ENCODE peak calls at places on chromosomes 3 and 15, in seven cellular contexts. G is astrocyte of the cerebellum; D is activated CD4-positive, CD25-positive, alpha-beta regulatory T cell; W is AG04449; B is MG63; N is NCI-H510A treated with DMSO at 0.1 percent for 48 hours; S is MCF 10A. R is an unnamed sample.

GRCh38 chr15:63277893-63278505 is 594 bp downstream of the APH1B start:
- DNase-seq in W (no peak), S (no peak), D (no peak), G (no peak), B (no peak), N (peak), R (no peak)

GRCh38 chr15:77016321-77016695 is 21.4 kb downstream of the PSTPIP1 start:
- DNase-seq in B (no peak), D (no peak), S (no peak), G (no peak), N (no peak), W (no peak), R (no peak)

GRCh38 chr3:146640955-146641867 is 36.1 kb upstream of the PLSCR5 start:
- DNase-seq in G (peak), B (peak), D (no peak), N (peak), W (no peak), S (peak), R (no peak)

GRCh38 chr3:23174426-23175039 is 28.6 kb upstream of the UBE2E2 start:
- DNase-seq in W (no peak), G (no peak), S (no peak), N (no peak), B (no peak), D (no peak), R (no peak)

GRCh38 chr15:73931441-73931840 is 5.2 kb downstream of the LOXL1 start:
- DNase-seq in N (no peak), W (no peak), B (no peak), D (no peak), S (no peak), G (no peak), R (no peak)

GRCh38 chr15:78638658-78639314 is 2.2 kb downstream of the CHRNB4 start:
- DNase-seq in G (peak), D (peak), W (no peak), N (peak), B (peak), S (peak), R (no peak)

GRCh38 chr15:85073556-85074194 is 92.0 kb downstream of the PDE8A start:
- DNase-seq in S (peak), G (no peak), D (no peak), W (no peak), N (no peak), B (no peak), R (no peak)

GRCh38 chr3:46968783-46969428 is 7.6 kb downstream of the CCDC12 start:
- DNase-seq in G (no peak), S (no peak), B (no peak), D (no peak), N (no peak), W (no peak), R (no peak)

GRCh38 chr3:46670000-46670890 is 23.2 kb downstream of the ALS2CL start:
- DNase-seq in B (no peak), G (no peak), W (no peak), S (no peak), D (no peak), N (no peak), R (no peak)

GRCh38 chr3:55322649-55323048 is 164.5 kb downstream of the WNT5A start:
- DNase-seq in G (no peak), S (no peak), B (no peak), N (no peak), D (no peak), W (no peak), R (no peak)

GRCh38 chr15:64369078-64369607 is 12.1 kb downstream of the PCLAF start:
- DNase-seq in W (no peak), G (no peak), S (no peak), N (no peak), B (no peak), D (no peak), R (no peak)

GRCh38 chr3:50616770-50617095 is 218 bp upstream of the MAPKAPK3 start:
- DNase-seq in S (peak), N (peak), D (peak), B (peak), W (no peak), G (peak), R (no peak)

GRCh38 chr3:58306662-58307286 is 454 bp downstream of the HTD2 start:
- DNase-seq in S (peak), N (no peak), G (no peak), B (peak), W (no peak), D (peak), R (no peak)

GRCh38 chr15:94042163-94042954 is 189.0 kb upstream of the MCTP2 start:
- DNase-seq in S (peak), W (no peak), G (peak), B (peak), D (no peak), N (no peak), R (no peak)

GRCh38 chr3:64443553-64444331 is 218.5 kb upstream of the PRICKLE2 start:
- DNase-seq in D (no peak), S (no peak), G (no peak), B (peak), W (no peak), N (no peak), R (no peak)

GRCh38 chr3:33424606-33425453 is 15.4 kb downstream of the UBP1 start:
- DNase-seq in N (no peak), B (no peak), G (no peak), W (no peak), D (no peak), S (no peak), R (no peak)

GRCh38 chr3:32309653-32310242 is 71.3 kb downstream of the CMTM8 start:
- DNase-seq in N (no peak), B (no peak), S (no peak), W (no peak), D (no peak), G (no peak), R (no peak)

GRCh38 chr15:73921257-73921890 is 4.9 kb upstream of the LOXL1 start:
- DNase-seq in S (no peak), W (no peak), G (no peak), N (no peak), B (no peak), D (no peak), R (no peak)

GRCh38 chr15:57382969-57383368 is 6.7 kb downstream of the CGNL1 start:
- DNase-seq in S (no peak), W (no peak), D (no peak), G (no peak), N (no peak), B (no peak), R (no peak)

GRCh38 chr3:184428561-184429175 is 48.8 kb downstream of the CHRD start:
- DNase-seq in N (no peak), W (peak), D (no peak), S (no peak), G (peak), B (peak), R (no peak)

GRCh38 chr3:47152578-47152977 is 11.3 kb downstream of the SETD2 start:
- DNase-seq in S (no peak), W (no peak), G (no peak), N (no peak), D (no peak), B (no peak), R (no peak)

GRCh38 chr15:31399544-31400171 is 73.0 kb downstream of the KLF13 start:
- DNase-seq in D (no peak), G (no peak), N (no peak), B (peak), W (no peak), S (peak), R (no peak)

GRCh38 chr15:96750361-96750760 is 419.9 kb downstream of the NR2F2 start:
- DNase-seq in B (no peak), G (no peak), D (no peak), S (no peak), W (no peak), N (no peak), R (no peak)

GRCh38 chr15:65041787-65042186 is 3.4 kb upstream of the SLC51B start:
- DNase-seq in W (no peak), B (no peak), N (no peak), D (no peak), G (no peak), S (no peak), R (no peak)

GRCh38 chr3:13277860-13278531 is 142.1 kb downstream of the NUP210 start:
- DNase-seq in W (no peak), S (no peak), B (no peak), N (no peak), D (no peak), G (no peak), R (no peak)

R was measured in LNCaP clone FGC.